ENCODE peak calls at places on chromosomes 6 and 20, in six cellular contexts. X, T, M, I, L and F are unnamed samples.

GRCh38 chr20:57704245-57704644 is 5.6 kb downstream of the PMEPA1 start:
- DNase-seq in X (no peak), T (no peak), M (no peak), I (no peak), L (no peak), F (no peak)

GRCh38 chr6:140071601-140072062 is 697.2 kb upstream of the CITED2 start:
- DNase-seq in X (no peak), T (no peak), M (no peak), I (no peak), L (no peak), F (no peak)

GRCh38 chr6:2738373-2738979 is 12.2 kb downstream of the MYLK4 start:
- DNase-seq in X (no peak), T (peak; percentile 66), M (no peak), I (peak; percentile 43), L (no peak), F (peak; percentile 73)

GRCh38 chr20:50580016-50580747 is 70.0 kb downstream of the PTPN1 start:
- DNase-seq in X (peak; percentile 70), T (peak; percentile 87), M (no peak), I (peak; percentile 50), L (peak; percentile 86), F (peak; percentile 69)

GRCh38 chr6:124535746-124536145 is 426.5 kb upstream of the RNF217 start:
- DNase-seq in X (no peak), T (no peak), M (no peak), I (no peak), L (no peak), F (no peak)

GRCh38 chr6:154404791-154405400 is 48.3 kb upstream of the IPCEF1 start:
- DNase-seq in X (no peak), T (no peak), M (no peak), I (no peak), L (no peak), F (no peak)

GRCh38 chr6:53361549-53362031 is 12.8 kb upstream of the ELOVL5 start:
- DNase-seq in X (no peak), T (peak; percentile 70), M (no peak), I (no peak), L (no peak), F (peak; percentile 24)

GRCh38 chr20:56985286-56985685 is 281.2 kb downstream of the BMP7 start:
- DNase-seq in X (no peak), T (no peak), M (no peak), I (no peak), L (no peak), F (no peak)

GRCh38 chr6:88004707-88005106 is 42.9 kb upstream of the SPACA1 start:
- DNase-seq in X (no peak), T (no peak), M (no peak), I (no peak), L (no peak), F (peak; percentile 5)

GRCh38 chr6:19804362-19805145 is 32.6 kb upstream of the ID4 start:
- DNase-seq in X (peak; percentile 97), T (peak; percentile 92), M (peak; percentile 92), I (peak; percentile 96), L (peak; percentile 98), F (peak; percentile 97)

GRCh38 chr6:111605100-111605748 is 454 bp downstream of the TRAF3IP2 start:
- DNase-seq in X (peak; percentile 62), T (peak; percentile 80), M (peak; percentile 59), I (peak; percentile 58), L (peak; percentile 92), F (peak; percentile 50)

GRCh38 chr6:132675749-132676148 is 16.8 kb upstream of the TAAR1 start:
- DNase-seq in X (no peak), T (no peak), M (no peak), I (no peak), L (no peak), F (no peak)

GRCh38 chr6:163415176-163415619 is 680 bp downstream of the QKI start:
- DNase-seq in X (peak; percentile 54), T (peak; percentile 47), M (no peak), I (no peak), L (peak; percentile 66), F (no peak)

GRCh38 chr6:6091608-6092002 is 84.9 kb upstream of the NRN1 start:
- DNase-seq in X (no peak), T (no peak), M (no peak), I (no peak), L (no peak), F (no peak)

GRCh38 chr6:101403566-101403965 is 10.1 kb downstream of the GRIK2 start:
- DNase-seq in X (no peak), T (no peak), M (no peak), I (no peak), L (no peak), F (no peak)

GRCh38 chr6:84753173-84753572 is 11.2 kb downstream of the TBX18 start:
- DNase-seq in X (no peak), T (no peak), M (no peak), I (no peak), L (no peak), F (no peak)
- H3K27me3 ChIP-seq in X (no peaks in the 10 kb centered on the region), T (no peaks in the 10 kb centered on the region), M (no peaks in the 10 kb centered on the region), I (no peaks in the 10 kb centered on the region), L (no peaks in the 10 kb centered on the region), F (no peaks in the 10 kb centered on the region)

GRCh38 chr6:138815221-138815620 is 19.3 kb downstream of the ECT2L start:
- DNase-seq in X (no peak), T (no peak), M (no peak), I (no peak), L (no peak), F (no peak)

GRCh38 chr6:138814179-138814834 is 18.4 kb downstream of the ECT2L start:
- DNase-seq in X (no peak), T (no peak), M (no peak), I (no peak), L (no peak), F (no peak)

GRCh38 chr6:138815797-138816528 is 20.1 kb downstream of the ECT2L start:
- DNase-seq in X (no peak), T (no peak), M (no peak), I (peak; percentile 32), L (no peak), F (no peak)

GRCh38 chr6:138818496-138819194 is 22.8 kb downstream of the ECT2L start:
- DNase-seq in X (no peak), T (no peak), M (no peak), I (no peak), L (no peak), F (no peak)

GRCh38 chr6:138817799-138818198 is 21.9 kb downstream of the ECT2L start:
- DNase-seq in X (peak; percentile 64), T (no peak), M (peak; percentile 83), I (peak; percentile 97), L (no peak), F (peak; percentile 84)
- TF ChIP-seq POLR2A in X (no peak), T (no peak), M (no peak), I (no peak), L (no peak), F (no peak)

GRCh38 chr6:81753709-81754678 is 1.5 kb upstream of the TENT5A start:
- DNase-seq in X (peak; percentile 88), T (peak; percentile 89), M (peak; percentile 87), I (peak; percentile 79), L (peak; percentile 95), F (peak; percentile 79)
- H3K4me1 ChIP-seq in X (peaks cover 6% of the 10 kb centered on the region), T (peaks cover 19% of the 10 kb centered on the region), M (no peaks in the 10 kb centered on the region), I (no peaks in the 10 kb centered on the region), L (no peaks in the 10 kb centered on the region), F (peaks cover 30% of the 10 kb centered on the region)

GRCh38 chr20:2338702-2339101 is 42.0 kb upstream of the TGM6 start:
- DNase-seq in X (no peak), T (no peak), M (no peak), I (no peak), L (no peak), F (no peak)

GRCh38 chr20:2333821-2334220 is 38.0 kb downstream of the TGM3 start:
- DNase-seq in X (no peak), T (no peak), M (no peak), I (no peak), L (no peak), F (no peak)

GRCh38 chr20:2337142-2337541 is 41.3 kb downstream of the TGM3 start:
- DNase-seq in X (no peak), T (no peak), M (no peak), I (peak; percentile 50), L (no peak), F (no peak)

GRCh38 chr20:2335096-2335495 is 39.3 kb downstream of the TGM3 start:
- DNase-seq in X (no peak), T (no peak), M (no peak), I (no peak), L (no peak), F (no peak)

GRCh38 chr20:2336471-2336870 is 40.7 kb downstream of the TGM3 start:
- DNase-seq in X (no peak), T (no peak), M (no peak), I (no peak), L (no peak), F (no peak)
- H3K27me3 ChIP-seq in X (no peaks in the 10 kb centered on the region), T (no peaks in the 10 kb centered on the region), M (no peaks in the 10 kb centered on the region), I (no peaks in the 10 kb centered on the region), L (no peaks in the 10 kb centered on the region), F (no peaks in the 10 kb centered on the region)

GRCh38 chr6:43807228-43808061 is 37.4 kb downstream of the VEGFA start:
- DNase-seq in X (peak; percentile 76), T (no peak), M (no peak), I (no peak), L (no peak), F (peak; percentile 72)
- TF ChIP-seq POLR2A in X (peak; percentile 37), T (no peak), M (no peak), I (no peak), L (no peak), F (no peak)

GRCh38 chr6:25365159-25365558 is 86.0 kb downstream of the CARMIL1 start:
- DNase-seq in X (no peak), T (no peak), M (no peak), I (no peak), L (no peak), F (no peak)
- H3K4me1 ChIP-seq in X (peaks cover 27% of the 10 kb centered on the region), T (peaks cover 20% of the 10 kb centered on the region), M (no peaks in the 10 kb centered on the region), I (peaks cover 4% of the 10 kb centered on the region), L (no peaks in the 10 kb centered on the region), F (peaks cover 49% of the 10 kb centered on the region)

DNA sequence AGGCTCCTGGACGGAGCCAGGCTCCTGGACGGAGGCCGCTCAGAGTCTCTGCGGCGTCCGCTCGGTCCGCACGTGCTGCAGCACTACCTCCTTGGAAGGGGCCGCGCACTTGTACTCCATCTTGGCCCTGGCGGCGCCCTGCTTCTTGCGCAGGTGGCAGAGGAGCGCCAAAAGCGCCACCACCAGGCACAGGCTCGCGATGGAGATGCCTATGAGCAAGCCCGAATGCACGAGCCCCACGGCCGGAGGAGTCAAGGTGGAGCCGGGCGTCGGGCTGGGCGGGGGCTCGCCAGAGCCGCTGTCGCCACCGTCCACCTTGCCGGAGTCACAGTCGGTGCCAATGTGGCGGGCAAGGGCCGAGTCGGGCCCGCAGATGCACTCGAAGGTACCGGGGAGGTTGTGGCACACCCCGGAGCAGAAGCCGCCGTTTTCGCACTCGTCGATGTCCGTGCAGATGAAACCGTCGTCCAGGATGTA is 1.7 kb downstream of the THBD start:
- DNase-seq in X (no peak), T (no peak), M (no peak), I (no peak), L (no peak), F (no peak)
- H3K27me3 ChIP-seq in X (no peaks in the 10 kb centered on the region), T (peaks cover 17% of the 10 kb centered on the region), M (no peaks in the 10 kb centered on the region), I (peaks cover 7% of the 10 kb centered on the region), L (peaks cover 44% of the 10 kb centered on the region), F (peaks cover 23% of the 10 kb centered on the region)

DNA sequence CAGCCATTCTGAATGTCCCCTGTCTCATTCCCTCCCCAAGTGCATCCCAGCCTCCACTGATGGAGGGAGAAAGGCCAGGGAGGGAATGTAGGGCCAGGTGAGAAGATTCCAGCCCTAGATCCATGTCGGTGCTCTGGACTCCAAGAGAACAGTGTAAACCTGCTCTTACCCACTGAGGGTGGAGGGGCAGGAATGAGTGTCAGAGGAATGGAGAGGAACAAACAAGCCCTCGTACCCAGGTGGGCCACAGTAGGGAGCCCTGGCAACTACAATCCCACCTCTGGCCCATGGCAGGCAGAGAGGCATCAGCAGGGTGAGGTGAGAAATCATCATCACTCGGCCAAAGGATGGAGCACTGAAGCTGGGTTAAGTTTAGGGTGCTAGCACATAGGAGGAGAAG is 54.6 kb downstream of the STAU1 start:
- DNase-seq in X (no peak), T (no peak), M (no peak), I (no peak), L (no peak), F (no peak)
- TF ChIP-seq POLR2A in X (no peak), T (no peak), M (no peak), I (no peak), L (no peak), F (no peak)